ENCODE peak calls at places on chromosomes 1 and 21, in four cellular contexts. H, A, Y and V are unnamed samples.
A peak's percentile ranks its signal among the peaks of the same experiment; 100 is the strongest.

GRCh38 chr1:151905070-151905442 is 4.3 kb downstream of the THEM4 start:
- DNase-seq in A (peak; percentile 59), H (no peak), Y (no peak), V (no peak)

GRCh38 chr1:24929091-24929875 is 793 bp downstream of the RUNX3 start:
- DNase-seq in H (peak; percentile 60), A (no peak), Y (no peak), V (peak; percentile 77)

GRCh38 chr1:53182111-53182593 is 14.5 kb upstream of the CPT2 start:
- DNase-seq in H (peak; percentile 74), Y (peak; percentile 68), A (peak; percentile 89), V (peak; percentile 29)

GRCh38 chr1:213989071-213989739 is 1.4 kb downstream of the PROX1 start:
- DNase-seq in H (no peak), A (no peak), Y (no peak), V (no peak)

GRCh38 chr1:225458222-225458631 is 30.4 kb upstream of the LBR start:
- DNase-seq in H (peak; percentile 69), A (peak; percentile 52), Y (no peak), V (no peak)

GRCh38 chr1:21069549-21069948 is 107.1 kb downstream of the EIF4G3 start:
- DNase-seq in H (no peak), Y (no peak), A (peak; percentile 79), V (no peak)

GRCh38 chr1:179166663-179167417 is 62.6 kb downstream of the ABL2 start:
- DNase-seq in H (no peak), A (no peak), Y (no peak), V (no peak)

GRCh38 chr1:38114231-38114630 is 67.6 kb upstream of the POU3F1 start:
- DNase-seq in Y (no peak), H (no peak), A (no peak), V (no peak)

GRCh38 chr1:1461721-1462317 is 9.7 kb upstream of the ATAD3B start:
- DNase-seq in H (no peak), A (no peak), Y (no peak), V (no peak)

GRCh38 chr1:22118291-22118992 is 24.5 kb downstream of the WNT4 start:
- DNase-seq in A (no peak), Y (no peak), H (no peak), V (no peak)

GRCh38 chr21:32978346-32979270 is 47.1 kb upstream of the OLIG2 start:
- DNase-seq in A (no peak), H (no peak), Y (no peak), V (no peak)

GRCh38 chr1:28104866-28105467 is 16.6 kb upstream of the EYA3 start:
- DNase-seq in H (no peak), A (peak; percentile 61), Y (no peak), V (peak; percentile 87)

GRCh38 chr1:40976952-40977690 is 2.4 kb upstream of the CTPS1 start:
- DNase-seq in H (no peak), Y (no peak), A (peak; percentile 85), V (no peak)

GRCh38 chr1:203410117-203410900 is 59.4 kb upstream of the FMOD start:
- DNase-seq in A (no peak), Y (no peak), H (no peak), V (no peak)

GRCh38 chr21:33441489-33442477 is 38.0 kb downstream of the TMEM50B start:
- DNase-seq in H (no peak), Y (no peak), A (peak; percentile 91), V (no peak)

GRCh38 chr1:17561561-17561985 is 22.1 kb downstream of the ARHGEF10L start:
- DNase-seq in A (peak; percentile 34), Y (no peak), H (no peak), V (no peak)

GRCh38 chr1:200992382-200993101 is 31.0 kb downstream of the KIF21B start:
- DNase-seq in H (no peak), A (no peak), Y (no peak), V (no peak)

GRCh38 chr1:99465176-99465900 is 180.6 kb upstream of the PALMD start:
- DNase-seq in H (no peak), Y (no peak), A (peak; percentile 44), V (no peak)

GRCh38 chr1:6014130-6014999 is 22.1 kb upstream of the NPHP4 start:
- DNase-seq in Y (no peak), H (peak; percentile 15), A (no peak), V (no peak)

GRCh38 chr1:204583909-204584632 is 67.9 kb downstream of the MDM4 start:
- DNase-seq in Y (no peak), H (no peak), A (no peak), V (no peak)

GRCh38 chr1:195328102-195328501 is 1280.1 kb downstream of the KCNT2 start:
- DNase-seq in Y (no peak), H (peak; percentile 1), A (no peak), V (no peak)

GRCh38 chr1:87127131-87127530 is 201.5 kb upstream of the LMO4 start:
- DNase-seq in A (no peak), Y (no peak), H (no peak), V (no peak)